ENCODE peak calls at places on chromosome 5, in six cellular contexts. N, P, L, J, R and X are unnamed samples.

GRCh38 chr5:134141346-134142050 is 27.0 kb downstream of the TCF7 start:
- DNase-seq in N (no peak), P (peak), L (peak), J (no peak), R (no peak), X (peak)

GRCh38 chr5:66828551-66829421 is 232.6 kb downstream of the MAST4 start:
- DNase-seq in N (no peak), P (no peak), L (peak), J (peak), R (peak), X (peak)

GRCh38 chr5:83516361-83516760 is 44.8 kb downstream of the VCAN start:
- DNase-seq in N (no peak), P (no peak), L (no peak), J (no peak), R (no peak), X (no peak)

GRCh38 chr5:168827636-168828035 is 248.5 kb upstream of the PANK3 start:
- DNase-seq in N (no peak), P (no peak), L (no peak), J (no peak), R (no peak), X (no peak)

GRCh38 chr5:173581408-173582197 is 34.8 kb downstream of the BOD1 start:
- DNase-seq in N (peak), P (peak), L (no peak), J (no peak), R (no peak), X (no peak)

GRCh38 chr5:72231989-72232703 is 87.9 kb downstream of the MRPS27 start:
- DNase-seq in N (no peak), P (peak), L (no peak), J (no peak), R (no peak), X (no peak)

GRCh38 chr5:77129386-77129785 is 42.3 kb upstream of the ZBED3 start:
- DNase-seq in N (peak), P (peak), L (no peak), J (peak), R (no peak), X (peak)

GRCh38 chr5:32272746-32273145 is 40.0 kb downstream of the MTMR12 start:
- DNase-seq in N (no peak), P (no peak), L (no peak), J (no peak), R (no peak), X (no peak)

DNA sequence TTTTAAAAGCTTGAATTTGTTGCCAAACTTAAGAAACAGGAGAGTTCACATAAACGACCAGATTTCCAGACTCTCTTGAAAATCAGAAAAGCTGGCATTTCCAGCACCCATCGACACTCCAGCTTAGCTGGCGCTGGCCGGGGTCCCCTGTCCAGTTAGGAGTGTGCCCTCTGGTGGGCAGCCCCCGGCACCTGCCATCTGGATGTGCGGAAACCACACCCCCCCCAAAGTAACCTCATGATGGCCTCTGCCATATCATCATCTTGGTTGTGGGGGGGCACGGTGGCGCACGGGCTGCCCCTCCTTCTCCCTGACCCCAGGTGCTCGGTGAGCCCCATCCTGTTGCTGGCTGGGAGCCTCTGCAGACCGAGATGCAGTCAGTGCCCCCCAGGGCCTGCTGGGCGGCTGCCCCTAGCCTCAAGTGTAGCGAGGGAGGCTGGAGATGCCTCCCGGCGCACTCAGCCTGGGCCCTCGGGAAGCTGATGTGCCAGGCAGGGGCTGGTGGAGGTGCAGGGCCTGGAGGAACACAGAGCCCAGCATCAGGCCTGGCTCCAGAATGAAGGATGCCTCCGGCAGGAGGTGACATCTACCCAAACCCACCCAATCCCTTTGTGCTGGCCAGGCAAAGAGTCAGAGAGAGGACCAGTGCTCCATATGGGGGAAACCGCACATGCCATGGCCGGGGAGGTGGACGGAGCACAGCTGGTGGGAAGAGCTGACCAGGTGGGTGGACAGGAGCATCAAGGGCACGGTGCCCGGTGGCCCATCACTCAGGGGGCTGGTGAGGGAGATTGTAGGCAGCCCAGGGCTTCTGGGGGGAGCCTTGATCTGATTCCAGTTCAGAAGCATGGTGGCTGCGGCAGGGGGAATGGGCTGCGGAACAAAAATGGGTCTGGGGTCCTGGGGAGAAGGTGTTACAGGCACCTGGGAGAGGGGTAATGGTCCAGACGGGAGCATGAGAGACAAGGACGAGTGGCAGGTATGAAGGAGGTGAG is 70.6 kb downstream of the ADAMTS2 start:
- DNase-seq in N (no peak), P (no peak), L (peak), J (no peak), R (no peak), X (no peak)
- TF ChIP-seq CTCF in N (no peak), P (no peak), L (no peak), J (no peak), R (no peak), X (peak)

GRCh38 chr5:10064546-10065215 is 185.0 kb downstream of the ATPSCKMT start:
- DNase-seq in N (no peak), P (no peak), L (no peak), J (peak), R (no peak), X (no peak)

GRCh38 chr5:10063997-10064396 is 185.7 kb downstream of the ATPSCKMT start:
- DNase-seq in N (no peak), P (no peak), L (no peak), J (no peak), R (no peak), X (no peak)

GRCh38 chr5:10057356-10057755 is 192.3 kb downstream of the ATPSCKMT start:
- DNase-seq in N (no peak), P (no peak), L (no peak), J (no peak), R (no peak), X (no peak)

GRCh38 chr5:10056228-10056760 is 193.4 kb downstream of the ATPSCKMT start:
- DNase-seq in N (no peak), P (no peak), L (no peak), J (no peak), R (no peak), X (peak)

DNA sequence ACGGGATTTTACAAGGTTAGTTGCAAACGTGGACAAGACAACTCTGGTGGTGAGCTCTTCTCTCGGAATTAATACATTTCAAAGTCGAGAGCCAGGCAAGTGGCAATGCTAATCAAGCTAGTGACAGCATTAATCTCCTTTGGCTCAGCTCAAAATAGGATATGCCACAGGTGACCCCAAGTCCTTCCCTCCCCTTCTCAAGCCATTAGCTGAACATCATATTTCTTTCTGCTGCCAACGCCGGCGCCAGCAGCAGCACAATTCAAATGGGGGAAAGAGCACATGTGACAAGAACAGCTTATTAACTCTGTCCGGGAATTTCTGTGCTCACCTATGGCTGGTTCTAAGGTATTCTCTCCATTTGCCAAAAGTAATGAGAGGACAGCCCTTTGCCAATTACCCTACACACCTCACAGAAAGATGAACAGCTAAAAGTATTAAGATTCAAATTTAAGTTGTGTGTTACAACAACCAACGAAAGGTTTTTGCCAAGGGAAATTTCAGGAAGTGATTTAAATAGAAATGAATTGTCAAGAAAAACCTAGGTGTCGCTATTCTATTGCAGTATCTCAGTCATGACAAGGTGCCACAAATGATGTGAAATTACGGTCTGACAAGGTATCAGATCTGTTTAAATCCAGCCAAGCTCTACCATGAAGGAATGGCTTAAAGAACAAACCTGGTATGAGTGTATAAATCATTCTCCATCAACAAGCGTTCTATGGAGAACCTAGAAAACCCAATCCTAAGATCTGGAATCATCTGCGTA is 189.9 kb downstream of the ATPSCKMT start:
- DNase-seq in N (peak), P (no peak), L (no peak), J (no peak), R (no peak), X (no peak)
- TF ChIP-seq CTCF in N (no peak), P (no peak), L (no peak), J (no peak), R (no peak), X (no peak)

GRCh38 chr5:181217111-181217804 is 5.8 kb upstream of the TRIM41 start:
- DNase-seq in N (peak), P (peak), L (no peak), J (peak), R (peak), X (peak)
- TF ChIP-seq CTCF in N (no peak), P (no peak), L (no peak), J (no peak), R (no peak), X (no peak)

DNA sequence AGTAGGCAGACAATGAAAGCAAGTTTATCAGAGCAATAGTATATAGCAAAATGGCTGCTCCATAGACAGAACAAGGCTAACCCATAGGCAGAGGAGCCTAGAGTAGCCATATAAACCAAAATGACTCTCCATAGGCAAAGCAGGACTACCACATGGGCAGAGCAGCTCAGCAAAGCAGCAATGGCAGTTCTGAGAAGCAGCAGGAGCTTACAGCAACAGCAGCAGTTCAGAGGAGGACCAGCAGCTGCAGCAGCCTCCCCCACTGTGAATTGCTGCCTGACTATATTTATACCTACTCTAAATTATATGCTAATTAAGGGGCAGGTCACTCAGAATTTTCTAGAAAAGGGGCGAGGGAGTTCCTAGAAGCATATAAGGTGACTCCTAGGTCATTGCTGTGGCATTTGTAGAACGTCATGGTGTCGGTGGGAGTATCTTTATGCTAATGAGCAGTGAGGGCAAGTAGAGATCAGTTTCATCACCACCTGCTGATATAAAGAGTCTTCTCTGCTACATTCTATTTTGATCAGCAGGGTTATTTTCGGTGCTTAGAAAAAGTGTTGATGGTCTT is 1115.5 kb downstream of the DTWD2 start:
- DNase-seq in N (no peak), P (no peak), L (no peak), J (no peak), R (no peak), X (no peak)
- TF ChIP-seq CTCF in N (no peak), P (no peak), L (no peak), J (no peak), R (no peak), X (no peak)

GRCh38 chr5:92605591-92605990 is 975.4 kb downstream of the NR2F1-AS1 start:
- DNase-seq in N (no peak), P (no peak), L (no peak), J (no peak), R (no peak), X (no peak)
- TF ChIP-seq CTCF in N (no peak), P (no peak), L (no peak), J (no peak), R (no peak), X (no peak)

GRCh38 chr5:137580030-137580429 is 80.9 kb upstream of the SPOCK1 start:
- DNase-seq in N (no peak), P (no peak), L (no peak), J (no peak), R (no peak), X (no peak)
- TF ChIP-seq CTCF in N (no peak), P (peak), L (no peak), J (no peak), R (no peak), X (peak)